ENCODE peak calls at places on chromosomes 1 and 21, in six cellular contexts. L is iris pigment epithelial cell; S is activated CD4-positive, alpha-beta T cell treated with anti-CD3 and anti-CD28 coated beads, Interleukin-2, amount 50 U/mL, for 48 hours; A is HFFc6; Z is naive thymus-derived CD8-positive, alpha-beta T cell; C is fibroblast of mammary gland. X is an unnamed sample.

GRCh38 chr1:3156936-3157335 is 87.9 kb downstream of the PRDM16 start:
- DNase-seq in L (no peak), S (no peak), A (no peak), Z (no peak), C (no peak), X (no peak)

GRCh38 chr1:172948457-172948856 is 102.3 kb downstream of the TNFSF18 start:
- DNase-seq in L (peak), S (no peak), A (peak), Z (no peak), C (peak), X (peak)

GRCh38 chr1:168085401-168085872 is 51.3 kb downstream of the GPR161 start:
- DNase-seq in L (no peak), S (no peak), A (no peak), Z (no peak), C (no peak), X (no peak)

GRCh38 chr1:37704966-37705365 is 12.7 kb downstream of the CDCA8 start:
- DNase-seq in L (no peak), S (no peak), A (peak), Z (no peak), C (peak), X (peak)

GRCh38 chr1:11690669-11691301 is 725 bp upstream of the DRAXIN start:
- DNase-seq in L (no peak), S (no peak), A (no peak), Z (no peak), C (no peak), X (no peak)

GRCh38 chr1:13871413-13871812 is 171.4 kb downstream of the PRDM2 start:
- DNase-seq in L (no peak), S (no peak), A (no peak), Z (no peak), C (no peak), X (no peak)

GRCh38 chr1:118902299-118903270 is 85.6 kb downstream of the TBX15 start:
- DNase-seq in L (peak), S (no peak), A (peak), Z (no peak), C (peak), X (no peak)

GRCh38 chr1:52057245-52057644 is 1.1 kb downstream of the BTF3L4 start:
- DNase-seq in L (no peak), S (no peak), A (no peak), Z (no peak), C (no peak), X (peak)

GRCh38 chr1:162846256-162847212 is 14.4 kb downstream of the CCDC190 start:
- DNase-seq in L (peak), S (no peak), A (peak), Z (no peak), C (peak), X (peak)

GRCh38 chr1:243525085-243525487 is 269.2 kb downstream of the SDCCAG8 start:
- DNase-seq in L (peak), S (no peak), A (peak), Z (no peak), C (peak), X (peak)

GRCh38 chr21:25647632-25648031 is 8.6 kb downstream of the JAM2 start:
- DNase-seq in L (no peak), S (no peak), A (no peak), Z (no peak), C (no peak), X (no peak)

GRCh38 chr1:208203848-208204609 is 40.2 kb downstream of the PLXNA2 start:
- DNase-seq in L (peak), S (no peak), A (no peak), Z (no peak), C (peak), X (no peak)